ENCODE peak calls at places on chromosomes 1 and 21, in nine cellular contexts. One of them, this sample, is unnamed.

GRCh38 chr1:116679828-116680628 is 12.5 kb upstream of the IGSF3 start:
- DNase-seq in HAP-1: no peak
- DNase-seq in ovary: no peak
- DNase-seq in tibial artery: no peak
- DNase-seq in fibroblast of pulmonary artery: no peak
- DNase-seq in CD8-positive, alpha-beta T cell: no peak
- DNase-seq in transverse colon: no peak
- DNase-seq in right cardiac atrium: no peak
- DNase-seq in trophoblast cell: no peak
- DNase-seq in this sample: no peak

GRCh38 chr1:26287033-26287711 is 7.3 kb downstream of the SH3BGRL3 start:
- DNase-seq in HAP-1: no peak
- DNase-seq in ovary: no peak
- DNase-seq in tibial artery: no peak
- DNase-seq in fibroblast of pulmonary artery: no peak
- DNase-seq in CD8-positive, alpha-beta T cell: peak
- DNase-seq in transverse colon: peak
- DNase-seq in right cardiac atrium: peak
- DNase-seq in trophoblast cell: no peak
- DNase-seq in this sample: no peak

GRCh38 chr1:235442788-235443429 is 61.3 kb downstream of the B3GALNT2 start:
- DNase-seq in HAP-1: no peak
- DNase-seq in ovary: no peak
- DNase-seq in tibial artery: no peak
- DNase-seq in fibroblast of pulmonary artery: peak
- DNase-seq in CD8-positive, alpha-beta T cell: no peak
- DNase-seq in transverse colon: no peak
- DNase-seq in right cardiac atrium: no peak
- DNase-seq in trophoblast cell: no peak
- DNase-seq in this sample: peak

GRCh38 chr1:110187139-110187890 is 22.8 kb upstream of the KCNC4 start:
- DNase-seq in HAP-1: peak
- DNase-seq in ovary: no peak
- DNase-seq in tibial artery: peak
- DNase-seq in fibroblast of pulmonary artery: peak
- DNase-seq in CD8-positive, alpha-beta T cell: no peak
- DNase-seq in transverse colon: no peak
- DNase-seq in right cardiac atrium: no peak
- DNase-seq in trophoblast cell: peak
- DNase-seq in this sample: peak

GRCh38 chr1:30681782-30682181 is 41.6 kb downstream of the MATN1 start:
- DNase-seq in HAP-1: no peak
- DNase-seq in ovary: no peak
- DNase-seq in tibial artery: peak
- DNase-seq in fibroblast of pulmonary artery: no peak
- DNase-seq in CD8-positive, alpha-beta T cell: no peak
- DNase-seq in transverse colon: no peak
- DNase-seq in right cardiac atrium: no peak
- DNase-seq in trophoblast cell: no peak
- DNase-seq in this sample: no peak

GRCh38 chr1:155867766-155868165 is 8.4 kb downstream of the SYT11 start:
- DNase-seq in HAP-1: no peak
- DNase-seq in ovary: no peak
- DNase-seq in tibial artery: no peak
- DNase-seq in fibroblast of pulmonary artery: no peak
- DNase-seq in CD8-positive, alpha-beta T cell: no peak
- DNase-seq in transverse colon: no peak
- DNase-seq in right cardiac atrium: no peak
- DNase-seq in trophoblast cell: no peak
- DNase-seq in this sample: no peak

GRCh38 chr1:54403808-54404261 is 2.4 kb downstream of the SSBP3 start:
- DNase-seq in HAP-1: peak
- DNase-seq in ovary: peak
- DNase-seq in tibial artery: no peak
- DNase-seq in fibroblast of pulmonary artery: peak
- DNase-seq in CD8-positive, alpha-beta T cell: no peak
- DNase-seq in transverse colon: no peak
- DNase-seq in right cardiac atrium: no peak
- DNase-seq in trophoblast cell: no peak
- DNase-seq in this sample: peak

GRCh38 chr1:14743368-14743767 is 144.9 kb downstream of the KAZN start:
- DNase-seq in HAP-1: no peak
- DNase-seq in ovary: no peak
- DNase-seq in tibial artery: no peak
- DNase-seq in fibroblast of pulmonary artery: no peak
- DNase-seq in CD8-positive, alpha-beta T cell: no peak
- DNase-seq in transverse colon: no peak
- DNase-seq in right cardiac atrium: no peak
- DNase-seq in trophoblast cell: no peak
- DNase-seq in this sample: no peak

GRCh38 chr21:46661627-46662366 is 26.3 kb downstream of the PRMT2 start:
- DNase-seq in HAP-1: no peak
- DNase-seq in ovary: no peak
- DNase-seq in tibial artery: no peak
- DNase-seq in fibroblast of pulmonary artery: no peak
- DNase-seq in CD8-positive, alpha-beta T cell: no peak
- DNase-seq in transverse colon: no peak
- DNase-seq in right cardiac atrium: no peak
- DNase-seq in trophoblast cell: no peak
- DNase-seq in this sample: no peak

GRCh38 chr21:46663754-46664153 is 28.3 kb downstream of the PRMT2 start:
- DNase-seq in HAP-1: no peak
- DNase-seq in ovary: no peak
- DNase-seq in tibial artery: no peak
- DNase-seq in fibroblast of pulmonary artery: no peak
- DNase-seq in CD8-positive, alpha-beta T cell: no peak
- DNase-seq in transverse colon: no peak
- DNase-seq in right cardiac atrium: no peak
- DNase-seq in trophoblast cell: no peak
- DNase-seq in this sample: no peak

GRCh38 chr21:46662765-46663500 is 27.5 kb downstream of the PRMT2 start:
- DNase-seq in HAP-1: no peak
- DNase-seq in ovary: no peak
- DNase-seq in tibial artery: no peak
- DNase-seq in fibroblast of pulmonary artery: no peak
- DNase-seq in CD8-positive, alpha-beta T cell: no peak
- DNase-seq in transverse colon: no peak
- DNase-seq in right cardiac atrium: no peak
- DNase-seq in trophoblast cell: no peak
- DNase-seq in this sample: no peak

GRCh38 chr21:46661211-46661625 is 25.7 kb downstream of the PRMT2 start:
- DNase-seq in HAP-1: no peak
- DNase-seq in ovary: peak
- DNase-seq in tibial artery: peak
- DNase-seq in fibroblast of pulmonary artery: peak
- DNase-seq in CD8-positive, alpha-beta T cell: peak
- DNase-seq in transverse colon: peak
- DNase-seq in right cardiac atrium: peak
- DNase-seq in trophoblast cell: no peak
- DNase-seq in this sample: peak

DNA sequence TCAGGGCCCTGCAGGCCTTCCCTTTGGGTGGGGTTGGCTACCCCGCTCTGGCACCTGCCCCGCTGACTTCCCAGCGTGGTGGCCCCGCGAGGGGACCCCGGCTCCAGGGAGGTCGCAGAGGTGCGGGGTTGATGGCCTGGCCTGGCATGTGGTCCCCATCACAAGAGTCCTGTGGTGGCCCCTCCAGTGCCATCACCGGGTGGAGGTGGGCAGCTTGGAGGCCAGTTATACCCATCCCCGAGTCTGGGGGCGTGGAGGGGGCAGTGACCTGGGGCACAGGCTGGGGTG is 26.8 kb downstream of the PRMT2 start:
- DNase-seq in HAP-1: no peak
- DNase-seq in ovary: no peak
- DNase-seq in tibial artery: no peak
- DNase-seq in fibroblast of pulmonary artery: no peak
- DNase-seq in CD8-positive, alpha-beta T cell: no peak
- DNase-seq in transverse colon: no peak
- DNase-seq in right cardiac atrium: no peak
- DNase-seq in trophoblast cell: no peak
- DNase-seq in this sample: no peak
- H3K4me3 ChIP-seq in HAP-1: no peak
- H3K4me3 ChIP-seq in ovary: no peak
- H3K4me3 ChIP-seq in tibial artery: no peak
- H3K4me3 ChIP-seq in fibroblast of pulmonary artery: no peak
- H3K4me3 ChIP-seq in CD8-positive, alpha-beta T cell: no peak
- H3K4me3 ChIP-seq in transverse colon: no peak
- H3K4me3 ChIP-seq in right cardiac atrium: no peak
- H3K4me3 ChIP-seq in trophoblast cell: no peak
- H3K4me3 ChIP-seq in this sample: no peak

DNA sequence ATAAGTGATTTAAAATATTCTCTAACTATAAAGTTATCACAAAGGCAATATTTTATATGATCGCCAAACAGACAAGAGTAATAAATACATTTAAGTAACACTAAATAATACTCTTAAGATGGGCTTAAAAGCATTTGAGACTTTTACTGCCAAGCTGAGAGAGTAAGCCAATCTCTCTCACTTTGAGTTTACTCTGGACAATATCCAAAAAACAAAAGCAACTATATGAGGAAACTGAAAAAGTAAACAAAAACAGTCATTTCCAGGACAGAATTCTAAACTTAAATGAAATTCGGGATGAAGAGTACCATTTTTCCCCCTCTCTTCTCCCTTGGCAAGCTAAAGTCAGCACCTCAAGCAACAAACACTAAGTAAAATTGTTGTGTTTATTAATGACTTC is 173.2 kb downstream of the COP1 start:
- DNase-seq in HAP-1: no peak
- DNase-seq in ovary: no peak
- DNase-seq in tibial artery: no peak
- DNase-seq in fibroblast of pulmonary artery: peak
- DNase-seq in CD8-positive, alpha-beta T cell: no peak
- DNase-seq in transverse colon: no peak
- DNase-seq in right cardiac atrium: no peak
- DNase-seq in trophoblast cell: no peak
- DNase-seq in this sample: peak
- H3K4me3 ChIP-seq in HAP-1: no peak
- H3K4me3 ChIP-seq in ovary: no peak
- H3K4me3 ChIP-seq in tibial artery: no peak
- H3K4me3 ChIP-seq in fibroblast of pulmonary artery: no peak
- H3K4me3 ChIP-seq in CD8-positive, alpha-beta T cell: no peak
- H3K4me3 ChIP-seq in transverse colon: no peak
- H3K4me3 ChIP-seq in right cardiac atrium: no peak
- H3K4me3 ChIP-seq in trophoblast cell: no peak
- H3K4me3 ChIP-seq in this sample: no peak

DNA sequence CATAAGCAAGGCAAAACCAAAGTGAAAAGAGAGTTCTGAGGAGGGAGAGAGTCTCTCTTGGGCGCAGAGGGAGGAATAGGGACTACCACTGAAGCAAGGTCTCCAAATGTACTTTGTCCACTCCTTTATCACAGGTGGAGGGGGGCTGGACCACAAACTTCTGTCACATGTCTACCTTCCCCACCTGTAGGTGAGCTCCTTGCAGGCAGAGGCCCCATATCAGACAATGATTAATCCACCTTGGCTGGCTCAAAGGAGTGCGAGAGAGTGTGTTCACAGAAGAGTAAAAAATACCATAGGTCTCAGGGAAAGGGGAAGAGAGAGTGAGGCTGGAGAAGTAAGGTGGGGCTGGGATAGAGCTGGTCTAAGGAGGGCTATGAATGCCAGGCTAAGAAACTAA is 4.5 kb downstream of the BEND5 start:
- DNase-seq in HAP-1: no peak
- DNase-seq in ovary: no peak
- DNase-seq in tibial artery: no peak
- DNase-seq in fibroblast of pulmonary artery: no peak
- DNase-seq in CD8-positive, alpha-beta T cell: no peak
- DNase-seq in transverse colon: peak
- DNase-seq in right cardiac atrium: no peak
- DNase-seq in trophoblast cell: no peak
- DNase-seq in this sample: no peak
- H3K4me3 ChIP-seq in HAP-1: no peak
- H3K4me3 ChIP-seq in ovary: no peak
- H3K4me3 ChIP-seq in tibial artery: no peak
- H3K4me3 ChIP-seq in fibroblast of pulmonary artery: no peak
- H3K4me3 ChIP-seq in CD8-positive, alpha-beta T cell: no peak
- H3K4me3 ChIP-seq in transverse colon: no peak
- H3K4me3 ChIP-seq in right cardiac atrium: no peak
- H3K4me3 ChIP-seq in trophoblast cell: no peak
- H3K4me3 ChIP-seq in this sample: no peak

GRCh38 chr1:201112173-201112731 is at the start of gene CACNA1S:
- DNase-seq in HAP-1: no peak
- DNase-seq in ovary: no peak
- DNase-seq in tibial artery: no peak
- DNase-seq in fibroblast of pulmonary artery: no peak
- DNase-seq in CD8-positive, alpha-beta T cell: no peak
- DNase-seq in transverse colon: no peak
- DNase-seq in right cardiac atrium: no peak
- DNase-seq in trophoblast cell: no peak
- DNase-seq in this sample: no peak
- H3K4me3 ChIP-seq in HAP-1: no peak
- H3K4me3 ChIP-seq in ovary: no peak
- H3K4me3 ChIP-seq in tibial artery: no peak
- H3K4me3 ChIP-seq in fibroblast of pulmonary artery: no peak
- H3K4me3 ChIP-seq in CD8-positive, alpha-beta T cell: no peak
- H3K4me3 ChIP-seq in transverse colon: no peak
- H3K4me3 ChIP-seq in right cardiac atrium: no peak
- H3K4me3 ChIP-seq in trophoblast cell: no peak
- H3K4me3 ChIP-seq in this sample: no peak

GRCh38 chr1:27569088-27569459 is 34.9 kb downstream of the AHDC1 start:
- DNase-seq in HAP-1: no peak
- DNase-seq in ovary: no peak
- DNase-seq in tibial artery: peak
- DNase-seq in fibroblast of pulmonary artery: no peak
- DNase-seq in CD8-positive, alpha-beta T cell: no peak
- DNase-seq in transverse colon: no peak
- DNase-seq in right cardiac atrium: no peak
- DNase-seq in trophoblast cell: no peak
- DNase-seq in this sample: no peak
- H3K4me3 ChIP-seq in HAP-1: no peak
- H3K4me3 ChIP-seq in ovary: peak
- H3K4me3 ChIP-seq in tibial artery: peak
- H3K4me3 ChIP-seq in fibroblast of pulmonary artery: no peak
- H3K4me3 ChIP-seq in CD8-positive, alpha-beta T cell: peak
- H3K4me3 ChIP-seq in transverse colon: no peak
- H3K4me3 ChIP-seq in right cardiac atrium: no peak
- H3K4me3 ChIP-seq in trophoblast cell: no peak
- H3K4me3 ChIP-seq in this sample: no peak

DNA sequence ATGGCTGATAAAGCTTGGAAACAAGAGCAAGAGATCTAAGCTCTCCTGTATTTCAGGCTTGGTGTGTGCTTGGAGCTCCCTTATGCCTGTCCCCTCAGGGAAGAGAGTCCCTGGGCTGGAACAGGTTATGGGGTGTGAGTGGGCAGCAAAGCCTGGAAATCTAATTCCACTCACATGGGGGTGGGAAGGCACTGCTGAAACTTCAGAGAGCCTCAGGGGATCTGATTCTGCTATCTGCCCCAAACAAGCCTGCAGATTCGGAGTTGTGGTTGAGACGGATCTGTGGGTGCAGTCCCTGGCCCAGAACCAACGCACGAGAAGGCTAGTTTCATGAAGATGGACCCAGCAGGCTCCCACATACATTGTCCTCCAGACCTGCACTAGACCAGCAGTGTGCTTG is 2.9 kb downstream of the BLACAT1 start:
- DNase-seq in HAP-1: no peak
- DNase-seq in ovary: no peak
- DNase-seq in tibial artery: no peak
- DNase-seq in fibroblast of pulmonary artery: no peak
- DNase-seq in CD8-positive, alpha-beta T cell: no peak
- DNase-seq in transverse colon: no peak
- DNase-seq in right cardiac atrium: no peak
- DNase-seq in trophoblast cell: no peak
- DNase-seq in this sample: no peak
- H3K4me3 ChIP-seq in HAP-1: no peak
- H3K4me3 ChIP-seq in ovary: no peak
- H3K4me3 ChIP-seq in tibial artery: no peak
- H3K4me3 ChIP-seq in fibroblast of pulmonary artery: no peak
- H3K4me3 ChIP-seq in CD8-positive, alpha-beta T cell: no peak
- H3K4me3 ChIP-seq in transverse colon: no peak
- H3K4me3 ChIP-seq in right cardiac atrium: no peak
- H3K4me3 ChIP-seq in trophoblast cell: no peak
- H3K4me3 ChIP-seq in this sample: no peak